ENCODE peak calls at places on chromosome 17, in eight cellular contexts. Z is breast epithelium, L is stomach, P is HL-60, M is HCT116, S is endothelial cell of umbilical vein, J is prostate gland, A is HepG2. I is an unnamed sample.

GRCh38 chr17:76824103-76824502 is 44.1 kb upstream of the MGAT5B start:
- DNase-seq in Z (no peak), P (no peak), S (no peak), M (no peak), A (no peak), L (no peak), J (no peak), I (no peak)

GRCh38 chr17:8572767-8573166 is 57.8 kb downstream of the MYH10 start:
- DNase-seq in J (no peak), S (peak; percentile 8), A (no peak), L (no peak), M (no peak), Z (no peak), P (no peak), I (no peak)

GRCh38 chr17:80827646-80828643 is 163.7 kb upstream of the CHMP6 start:
- DNase-seq in A (no peak), J (no peak), S (no peak), Z (peak; percentile 46), P (no peak), L (no peak), M (no peak), I (peak; percentile 69)

GRCh38 chr17:19508327-19508867 is 25.3 kb upstream of the SLC47A1 start:
- DNase-seq in J (peak; percentile 13), A (no peak), P (no peak), M (no peak), S (no peak), Z (no peak), L (no peak), I (no peak)

GRCh38 chr17:80807882-80808281 is 183.8 kb upstream of the CHMP6 start:
- DNase-seq in M (no peak), J (no peak), S (no peak), A (no peak), L (no peak), P (no peak), Z (no peak), I (no peak)

GRCh38 chr17:5775098-5775497 is 190.8 kb upstream of the NLRP1 start:
- DNase-seq in P (no peak), J (no peak), Z (no peak), A (no peak), M (no peak), L (no peak), S (no peak), I (no peak)

GRCh38 chr17:81978901-81979298 is 1.5 kb downstream of the ASPSCR1 start:
- DNase-seq in Z (no peak), P (no peak), A (no peak), S (no peak), J (no peak), M (no peak), L (peak; percentile 52), I (no peak)

GRCh38 chr17:1005361-1005946 is 8.5 kb downstream of the TIMM22 start:
- DNase-seq in L (peak; percentile 85), Z (peak; percentile 75), M (no peak), A (no peak), P (no peak), J (peak; percentile 77), S (peak; percentile 93), I (no peak)

GRCh38 chr17:7383742-7384488 is 3.0 kb downstream of the TNK1 start:
- DNase-seq in A (no peak), S (peak; percentile 39), J (no peak), P (no peak), L (peak; percentile 34), M (no peak), Z (no peak), I (no peak)

GRCh38 chr17:77286641-77287431 is 146.1 kb downstream of the SEC14L1 start:
- DNase-seq in J (peak; percentile 95), Z (peak; percentile 90), A (peak; percentile 100), M (peak; percentile 73), S (no peak), P (no peak), L (peak; percentile 88), I (peak; percentile 88)

GRCh38 chr17:66398617-66399016 is 96.2 kb downstream of the PRKCA start:
- DNase-seq in P (no peak), Z (no peak), M (no peak), L (no peak), S (no peak), J (no peak), A (no peak), I (no peak)

GRCh38 chr17:78151514-78152008 is 5.4 kb downstream of the C17orf99 start:
- DNase-seq in A (peak; percentile 70), P (no peak), M (no peak), L (no peak), J (peak; percentile 60), S (no peak), Z (no peak), I (no peak)

GRCh38 chr17:82836823-82837357 is 2.9 kb downstream of the ZNF750 start:
- DNase-seq in M (no peak), Z (no peak), P (no peak), S (no peak), L (no peak), A (no peak), J (no peak), I (no peak)

GRCh38 chr17:77516902-77517301 is 376.1 kb downstream of the SEC14L1 start:
- DNase-seq in A (no peak), Z (no peak), L (peak; percentile 21), P (no peak), M (no peak), S (no peak), J (no peak), I (no peak)

GRCh38 chr17:45092932-45093430 is 31.9 kb downstream of the NMT1 start:
- DNase-seq in A (peak; percentile 82), L (peak; percentile 57), M (peak; percentile 37), Z (peak; percentile 82), S (peak; percentile 95), P (no peak), J (peak; percentile 91), I (peak; percentile 92)

GRCh38 chr17:63696381-63696961 is 3.5 kb downstream of the LIMD2 start:
- DNase-seq in S (peak; percentile 61), L (peak; percentile 27), P (no peak), Z (no peak), M (peak; percentile 21), A (peak; percentile 59), J (no peak), I (no peak)

GRCh38 chr17:55442953-55443683 is 21.5 kb upstream of the MMD start:
- DNase-seq in L (no peak), A (peak; percentile 60), P (no peak), M (no peak), S (no peak), J (no peak), Z (no peak), I (no peak)
- TF ChIP-seq POLR2AphosphoS5 in L (no peak), A (no peak), P (no peak), M (no peak), S (no peak), J (peak; percentile 31), Z (no peak), I (no peak)

GRCh38 chr17:17692353-17693252 is 11.3 kb downstream of the RAI1 start:
- DNase-seq in M (no peak), J (no peak), S (peak; percentile 22), Z (no peak), A (peak; percentile 52), P (no peak), L (no peak), I (no peak)

GRCh38 chr17:17693955-17694228 is 12.6 kb downstream of the RAI1 start:
- DNase-seq in S (no peak), L (no peak), P (no peak), A (no peak), Z (no peak), M (no peak), J (no peak), I (no peak)

GRCh38 chr17:17691468-17692263 is 10.4 kb downstream of the RAI1 start:
- DNase-seq in J (no peak), L (peak; percentile 47), P (no peak), S (peak; percentile 46), M (no peak), A (no peak), Z (no peak), I (no peak)

GRCh38 chr17:17694229-17695081 is 13.2 kb downstream of the RAI1 start:
- DNase-seq in M (no peak), P (no peak), J (peak; percentile 75), S (peak; percentile 83), A (peak; percentile 45), Z (no peak), L (peak; percentile 70), I (no peak)

DNA sequence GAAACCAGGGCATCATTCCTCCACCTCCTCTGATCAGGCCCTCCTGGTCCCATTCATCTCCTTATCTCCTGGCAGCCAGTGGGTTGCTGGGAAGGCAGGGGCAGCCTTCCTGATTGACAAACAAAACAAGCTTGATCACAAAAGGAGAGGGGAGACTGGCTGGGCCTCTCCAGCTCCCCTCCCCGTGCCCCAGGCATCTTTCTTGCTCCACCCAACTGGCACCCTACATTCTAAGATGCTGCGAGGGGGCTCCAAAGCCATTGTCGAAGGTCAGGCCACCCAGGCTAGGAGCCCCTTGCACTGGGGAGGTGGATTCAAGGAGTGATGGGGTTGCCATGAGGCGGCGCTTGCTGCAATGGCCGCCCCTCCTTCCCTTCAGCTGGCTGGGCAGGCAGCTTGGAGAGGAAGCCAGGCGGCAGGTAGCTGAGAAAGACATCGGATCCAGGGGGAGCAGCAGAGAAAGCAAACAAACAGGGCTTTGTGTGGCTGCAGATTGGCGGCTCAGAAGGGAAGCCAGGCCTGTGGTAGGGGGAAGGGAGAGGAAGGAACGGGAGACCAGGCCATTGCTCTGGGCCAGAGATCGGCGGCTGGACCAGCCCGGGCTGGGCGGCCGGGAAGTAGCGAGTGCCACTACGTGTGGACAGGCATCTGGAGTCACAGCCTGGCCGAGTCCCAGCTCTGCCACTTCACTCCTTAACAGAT is 12.1 kb downstream of the RAI1 start:
- DNase-seq in J (peak; percentile 87), A (peak; percentile 88), M (no peak), P (no peak), L (peak; percentile 90), S (peak; percentile 81), Z (peak; percentile 87), I (no peak)
- H3K4me3 ChIP-seq in J (peak overlapping the region; percentile 52), A (peak overlapping the region; percentile 74), M (peak overlapping the region; percentile 37), P (no peak overlapping the region), L (peak overlapping the region; percentile 54), S (no peak overlapping the region), Z (peak overlapping the region; percentile 76), I (peak overlapping the region; percentile 70)

DNA sequence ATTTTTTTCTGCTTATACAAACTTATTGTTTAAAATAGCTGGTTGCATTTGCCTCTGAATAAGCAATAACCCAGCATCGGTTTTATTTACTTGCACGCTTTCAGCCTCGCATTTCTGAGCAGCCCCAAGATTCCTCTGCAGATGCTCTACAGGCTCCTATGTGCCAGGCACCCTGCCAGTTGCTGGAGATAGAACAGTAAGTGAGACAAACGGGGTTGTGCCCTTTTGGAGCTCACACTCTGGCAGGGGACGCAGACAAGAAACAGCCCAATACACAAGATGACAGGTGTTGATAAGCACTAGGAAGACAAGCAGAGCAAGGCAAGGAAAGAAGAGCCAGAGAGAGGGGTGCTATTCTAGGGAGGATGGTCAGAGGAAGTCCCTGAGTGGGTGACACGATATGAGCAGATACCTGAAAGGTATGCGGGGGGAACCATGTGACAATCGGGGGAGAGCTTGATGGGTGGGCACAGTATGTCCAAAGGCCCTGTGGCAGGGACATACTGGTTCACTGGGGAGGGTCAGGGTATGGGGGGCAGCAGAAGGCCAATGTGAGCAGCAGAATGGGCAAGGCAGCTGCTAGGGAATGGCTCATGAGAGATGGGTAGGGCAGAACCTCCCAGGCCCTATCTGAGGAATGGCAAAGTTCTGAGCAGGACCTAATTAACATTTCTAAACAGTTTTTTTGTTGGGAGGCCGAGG is 18.7 kb upstream of the ADORA2B start:
- DNase-seq in J (no peak), A (no peak), L (no peak), P (no peak), S (no peak), M (no peak), Z (no peak), I (peak; percentile 35)
- TF ChIP-seq POLR2AphosphoS5 in J (no peak), A (no peak), L (peak; percentile 21), P (no peak), S (no peak), M (no peak), Z (no peak), I (no peak)

GRCh38 chr17:74561580-74561979 is 5.7 kb downstream of the CD300H start:
- DNase-seq in Z (no peak), P (no peak), J (no peak), A (no peak), M (no peak), L (no peak), S (no peak), I (no peak)
- H3K4me3 ChIP-seq in Z (no peak overlapping the region), P (no peak overlapping the region), J (no peak overlapping the region), A (no peak overlapping the region), M (no peak overlapping the region), L (no peak overlapping the region), S (no peak overlapping the region), I (no peak overlapping the region)

I was measured in suprapubic skin.